ENCODE peak calls at places on chromosomes 3 and 15, in four cellular contexts. T is NT2/D1, U is right atrium auricular region, D is brain microvascular endothelial cell. M is an unnamed sample.
A peak's percentile ranks its signal among the peaks of the same experiment; 100 is the strongest.

GRCh38 chr3:135927170-135927569 is 38.4 kb upstream of the PPP2R3A start:
- DNase-seq in T (no peak), U (no peak), D (no peak), M (peak; percentile 71)

GRCh38 chr3:64456674-64457073 is 231.1 kb downstream of the ADAMTS9 start:
- DNase-seq in T (no peak), U (no peak), D (no peak), M (no peak)

GRCh38 chr3:124939661-124940060 is 5.1 kb upstream of the MUC13 start:
- DNase-seq in T (no peak), U (no peak), D (no peak), M (no peak)

GRCh38 chr3:53242155-53242554 is 13.7 kb downstream of the TKT start:
- DNase-seq in T (no peak), U (no peak), D (no peak), M (no peak)

GRCh38 chr15:32855942-32856341 is 138.1 kb downstream of the GREM1 start:
- DNase-seq in T (peak; percentile 63), U (no peak), D (peak; percentile 98), M (peak; percentile 97)

GRCh38 chr15:52206446-52206845 is 15.3 kb upstream of the GNB5 start:
- DNase-seq in T (no peak), U (no peak), D (no peak), M (no peak)

GRCh38 chr15:59591372-59591771 is 20.2 kb upstream of the GCNT3 start:
- DNase-seq in T (no peak), U (no peak), D (no peak), M (no peak)

GRCh38 chr3:187669675-187670504 is at the start of gene SST:
- DNase-seq in T (peak; percentile 71), U (no peak), D (peak; percentile 52), M (no peak)

GRCh38 chr3:196524527-196524926 is 9.4 kb upstream of the SMCO1 start:
- DNase-seq in T (no peak), U (no peak), D (no peak), M (no peak)

GRCh38 chr3:30915782-30916181 is 21.3 kb upstream of the GADL1 start:
- DNase-seq in T (no peak), U (no peak), D (no peak), M (no peak)

GRCh38 chr3:12336099-12336498 is 47.2 kb downstream of the PPARG start:
- DNase-seq in T (no peak), U (no peak), D (peak; percentile 9), M (no peak)

GRCh38 chr3:13495351-13495813 is 15.3 kb downstream of the HDAC11 start:
- DNase-seq in T (no peak), U (no peak), D (no peak), M (no peak)

GRCh38 chr15:72491768-72492167 is 17.6 kb downstream of the ARIH1 start:
- DNase-seq in T (no peak), U (no peak), D (peak; percentile 76), M (no peak)

GRCh38 chr3:147419062-147419701 is 10.0 kb downstream of the ZIC1 start:
- DNase-seq in T (no peak), U (no peak), D (peak; percentile 94), M (no peak)

GRCh38 chr15:101432982-101433381 is 56.5 kb downstream of the PCSK6 start:
- DNase-seq in T (no peak), U (peak; percentile 28), D (no peak), M (no peak)

GRCh38 chr15:96330450-96331140 is at the start of gene NR2F2:
- DNase-seq in T (peak; percentile 90), U (peak; percentile 98), D (peak; percentile 99), M (peak; percentile 89)

GRCh38 chr15:89760303-89761008 is 9.4 kb upstream of the MESP1 start:
- DNase-seq in T (peak; percentile 61), U (peak; percentile 84), D (peak; percentile 51), M (no peak)

GRCh38 chr15:94524565-94524964 is 293.2 kb downstream of the MCTP2 start:
- DNase-seq in T (no peak), U (no peak), D (no peak), M (no peak)

GRCh38 chr3:114447545-114447944 is 153.7 kb downstream of the TIGIT start:
- DNase-seq in T (no peak), U (no peak), D (no peak), M (no peak)

GRCh38 chr15:74906193-74906449 is 530 bp downstream of the FAM219B start:
- DNase-seq in T (no peak), U (no peak), D (peak; percentile 18), M (no peak)

GRCh38 chr3:154642066-154642619 is 212.2 kb upstream of the GPR149 start:
- DNase-seq in T (no peak), U (no peak), D (no peak), M (no peak)

GRCh38 chr15:39786444-39787056 is 3.9 kb upstream of the FSIP1 start:
- DNase-seq in T (no peak), U (no peak), D (no peak), M (no peak)

GRCh38 chr3:48423241-48423882 is 6.5 kb downstream of the PLXNB1 start:
- DNase-seq in T (no peak), U (no peak), D (no peak), M (no peak)
- H3K36me3 ChIP-seq in T (peaks cover 71% of the 10 kb centered on the region), U (peaks cover 10% of the 10 kb centered on the region), D (peaks cover 2% of the 10 kb centered on the region), M (peaks cover 10% of the 10 kb centered on the region)

GRCh38 chr3:112116777-112117186 is 16.3 kb downstream of the GCSAM start:
- DNase-seq in T (no peak), U (no peak), D (no peak), M (no peak)
- H3K4me3 ChIP-seq in T (no peak overlapping the region), U (no peak overlapping the region), D (no peak overlapping the region), M (no peak overlapping the region)

DNA sequence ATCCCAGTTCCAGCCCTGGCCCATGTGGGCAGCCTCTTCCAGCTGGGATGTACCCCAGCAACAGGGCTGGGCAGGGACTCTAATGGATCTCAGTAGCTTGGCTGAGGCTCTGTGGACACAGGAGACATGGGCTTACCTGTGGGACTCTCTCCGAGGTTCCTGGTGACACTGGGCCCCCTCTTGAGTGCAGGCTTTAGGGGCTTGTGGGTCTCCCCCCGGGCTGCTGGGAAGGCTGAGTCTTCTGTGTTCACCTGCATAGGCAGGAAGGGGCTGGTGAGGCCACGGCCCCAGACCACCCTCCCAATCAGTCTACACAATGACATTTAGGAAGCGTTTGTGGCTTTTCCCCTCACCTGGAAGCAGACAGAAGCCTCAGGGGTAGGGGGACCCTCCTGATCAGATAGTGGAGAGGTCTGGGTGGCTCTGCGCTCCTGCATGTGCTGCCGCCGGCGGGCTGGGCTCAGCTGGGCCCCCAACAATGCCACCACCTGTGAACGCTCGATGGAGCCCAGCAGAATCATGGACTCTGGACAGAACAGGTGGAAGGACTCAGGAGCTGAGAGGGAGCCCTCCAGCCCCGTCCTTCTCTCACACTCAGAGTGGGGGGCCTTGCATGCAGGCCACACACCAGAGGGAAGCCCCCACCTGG is 8.4 kb downstream of the CLCN2 start:
- DNase-seq in T (no peak), U (no peak), D (no peak), M (no peak)
- H3K36me3 ChIP-seq in T (peaks cover 75% of the 10 kb centered on the region), U (no peaks in the 10 kb centered on the region), D (no peaks in the 10 kb centered on the region), M (peaks cover 7% of the 10 kb centered on the region)

GRCh38 chr15:98740963-98741362 is 92.6 kb downstream of the IGF1R start:
- DNase-seq in T (no peak), U (no peak), D (no peak), M (no peak)

GRCh38 chr15:98738689-98739411 is 90.5 kb downstream of the IGF1R start:
- DNase-seq in T (no peak), U (no peak), D (no peak), M (no peak)

GRCh38 chr15:98743177-98743576 is 94.8 kb downstream of the IGF1R start:
- DNase-seq in T (no peak), U (no peak), D (no peak), M (no peak)

GRCh38 chr15:98737721-98738120 is 89.4 kb downstream of the IGF1R start:
- DNase-seq in T (no peak), U (no peak), D (no peak), M (no peak)

GRCh38 chr15:98740295-98740694 is 92.0 kb downstream of the IGF1R start:
- DNase-seq in T (no peak), U (no peak), D (no peak), M (no peak)
- H3K4me3 ChIP-seq in T (no peak overlapping the region), U (no peak overlapping the region), D (no peak overlapping the region), M (no peak overlapping the region)

DNA sequence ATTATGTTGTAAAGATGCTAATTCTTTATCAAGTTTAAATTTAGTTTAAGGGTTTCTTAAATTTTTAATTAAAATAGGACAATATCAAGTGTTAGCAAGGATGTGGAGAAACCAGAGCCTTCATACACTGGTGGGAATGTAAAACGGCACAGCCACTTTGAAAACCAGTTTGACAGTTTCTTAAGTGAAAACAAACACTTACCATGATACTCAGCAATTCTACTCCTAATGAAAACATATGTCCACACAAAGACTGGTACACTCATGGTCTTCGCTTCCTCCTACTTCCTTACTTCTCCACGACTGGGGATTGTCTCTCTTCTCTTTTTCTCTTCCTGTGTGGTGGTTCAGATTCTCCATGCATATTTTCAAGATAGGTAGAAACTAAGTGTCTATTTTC is 9.2 kb downstream of the SKIC8 start:
- DNase-seq in T (no peak), U (no peak), D (no peak), M (no peak)
- H3K36me3 ChIP-seq in T (peaks cover 89% of the 10 kb centered on the region), U (peaks cover 40% of the 10 kb centered on the region), D (peaks cover 51% of the 10 kb centered on the region), M (peaks cover 5% of the 10 kb centered on the region)

GRCh38 chr3:183212096-183212495 is 41.0 kb upstream of the B3GNT5 start:
- DNase-seq in T (no peak), U (no peak), D (no peak), M (no peak)
- H3K4me3 ChIP-seq in T (no peak overlapping the region), U (no peak overlapping the region), D (no peak overlapping the region), M (no peak overlapping the region)

M was measured in BJ.